ENCODE peak calls at places on chromosomes 7 and 10, in four cellular contexts. One of them, this sample, is unnamed.

GRCh38 chr7:134905375-134905774 is 80.9 kb upstream of the AGBL3 start:
- DNase-seq in tibial artery: peak
- DNase-seq in HCT116: no peak
- DNase-seq in heart left ventricle: peak
- DNase-seq in this sample: no peak

GRCh38 chr10:125137601-125138438 is 22.5 kb downstream of the CTBP2 start:
- DNase-seq in tibial artery: no peak
- DNase-seq in heart left ventricle: no peak
- DNase-seq in HCT116: no peak
- DNase-seq in this sample: no peak

GRCh38 chr10:117424789-117425649 is 49.8 kb upstream of the PDZD8 start:
- DNase-seq in HCT116: no peak
- DNase-seq in heart left ventricle: no peak
- DNase-seq in tibial artery: no peak
- DNase-seq in this sample: no peak

GRCh38 chr7:146656988-146657387 is 540.4 kb downstream of the CNTNAP2 start:
- DNase-seq in HCT116: no peak
- DNase-seq in tibial artery: no peak
- DNase-seq in heart left ventricle: no peak
- DNase-seq in this sample: no peak

GRCh38 chr7:51619880-51620279 is 303.3 kb upstream of the COBL start:
- DNase-seq in tibial artery: no peak
- DNase-seq in HCT116: no peak
- DNase-seq in heart left ventricle: no peak
- DNase-seq in this sample: no peak

GRCh38 chr10:91907914-91908357 is 1.4 kb downstream of the FGFBP3 start:
- DNase-seq in tibial artery: no peak
- DNase-seq in heart left ventricle: no peak
- DNase-seq in HCT116: no peak
- DNase-seq in this sample: no peak

GRCh38 chr7:27172388-27172774 is 1.7 kb downstream of the HOXA10 start:
- DNase-seq in tibial artery: peak
- DNase-seq in HCT116: no peak
- DNase-seq in heart left ventricle: no peak
- DNase-seq in this sample: peak

GRCh38 chr10:12416396-12417090 is 67.2 kb downstream of the CAMK1D start:
- DNase-seq in tibial artery: peak
- DNase-seq in HCT116: no peak
- DNase-seq in heart left ventricle: no peak
- DNase-seq in this sample: no peak

GRCh38 chr10:132856869-132857524 is 71.0 kb upstream of the NKX6-2 start:
- DNase-seq in HCT116: no peak
- DNase-seq in tibial artery: no peak
- DNase-seq in heart left ventricle: no peak
- DNase-seq in this sample: no peak

GRCh38 chr7:47652591-47652990 is 70.7 kb upstream of the TNS3 start:
- DNase-seq in heart left ventricle: no peak
- DNase-seq in HCT116: no peak
- DNase-seq in tibial artery: no peak
- DNase-seq in this sample: no peak

GRCh38 chr10:97518601-97519043 is 19.9 kb downstream of the UBTD1 start:
- DNase-seq in heart left ventricle: no peak
- DNase-seq in HCT116: no peak
- DNase-seq in tibial artery: no peak
- DNase-seq in this sample: no peak

GRCh38 chr10:86100581-86101061 is 266.0 kb downstream of the GRID1 start:
- DNase-seq in tibial artery: no peak
- DNase-seq in heart left ventricle: no peak
- DNase-seq in HCT116: peak
- DNase-seq in this sample: no peak

GRCh38 chr7:12674861-12675260 is 12.6 kb upstream of the ARL4A start:
- DNase-seq in heart left ventricle: no peak
- DNase-seq in HCT116: no peak
- DNase-seq in tibial artery: no peak
- DNase-seq in this sample: no peak
- TF ChIP-seq CTCF in heart left ventricle: peak
- TF ChIP-seq CTCF in HCT116: peak
- TF ChIP-seq CTCF in tibial artery: no peak
- TF ChIP-seq CTCF in this sample: peak

GRCh38 chr7:121890833-121891232 is 17.9 kb downstream of the PTPRZ1 start:
- DNase-seq in heart left ventricle: no peak
- DNase-seq in tibial artery: no peak
- DNase-seq in HCT116: no peak
- DNase-seq in this sample: no peak

GRCh38 chr7:121891731-121892130 is 18.8 kb downstream of the PTPRZ1 start:
- DNase-seq in HCT116: peak
- DNase-seq in tibial artery: no peak
- DNase-seq in heart left ventricle: no peak
- DNase-seq in this sample: no peak
- TF ChIP-seq CTCF in HCT116: no peak
- TF ChIP-seq CTCF in tibial artery: no peak
- TF ChIP-seq CTCF in heart left ventricle: no peak
- TF ChIP-seq CTCF in this sample: no peak

GRCh38 chr7:23530355-23530754 is 1.4 kb downstream of the TRA2A start:
- DNase-seq in heart left ventricle: no peak
- DNase-seq in tibial artery: no peak
- DNase-seq in HCT116: no peak
- DNase-seq in this sample: no peak
- TF ChIP-seq CTCF in heart left ventricle: no peak
- TF ChIP-seq CTCF in tibial artery: no peak
- TF ChIP-seq CTCF in HCT116: peak
- TF ChIP-seq CTCF in this sample: no peak

GRCh38 chr10:70462349-70462984 is 16.1 kb upstream of the PALD1 start:
- DNase-seq in tibial artery: peak
- DNase-seq in heart left ventricle: peak
- DNase-seq in HCT116: peak
- DNase-seq in this sample: no peak
- TF ChIP-seq CTCF in tibial artery: no peak
- TF ChIP-seq CTCF in heart left ventricle: no peak
- TF ChIP-seq CTCF in HCT116: no peak
- TF ChIP-seq CTCF in this sample: no peak

GRCh38 chr10:130717088-130717487 is 580.9 kb downstream of the GLRX3 start:
- DNase-seq in tibial artery: no peak
- DNase-seq in HCT116: no peak
- DNase-seq in heart left ventricle: no peak
- DNase-seq in this sample: no peak
- TF ChIP-seq CTCF in tibial artery: no peak
- TF ChIP-seq CTCF in HCT116: no peak
- TF ChIP-seq CTCF in heart left ventricle: no peak
- TF ChIP-seq CTCF in this sample: no peak

GRCh38 chr7:127347567-127348246 is 44.8 kb downstream of the ZNF800 start:
- DNase-seq in heart left ventricle: peak
- DNase-seq in tibial artery: peak
- DNase-seq in HCT116: no peak
- DNase-seq in this sample: peak
- TF ChIP-seq CTCF in heart left ventricle: no peak
- TF ChIP-seq CTCF in tibial artery: peak
- TF ChIP-seq CTCF in HCT116: no peak
- TF ChIP-seq CTCF in this sample: peak